ENCODE peak calls at places on chromosomes 6 and 20, in six cellular contexts. T, Q, B, R, W and V are unnamed samples.

GRCh38 chr6:131059486-131059885 is 3.6 kb downstream of the EPB41L2 start:
- DNase-seq in B (no peak), W (peak), Q (peak), R (no peak), T (no peak), V (no peak)

GRCh38 chr20:53316221-53316937 is 277.3 kb downstream of the ZNF217 start:
- DNase-seq in W (no peak), Q (no peak), B (no peak), T (no peak), R (no peak), V (no peak)

GRCh38 chr6:53879608-53880007 is 84.8 kb downstream of the LRRC1 start:
- DNase-seq in R (no peak), B (no peak), W (no peak), T (no peak), Q (peak), V (no peak)

GRCh38 chr6:10403385-10404106 is 11.3 kb downstream of the TFAP2A start:
- DNase-seq in T (no peak), B (no peak), Q (peak), W (peak), R (peak), V (no peak)

GRCh38 chr6:35267446-35267845 is 7.9 kb downstream of the ZNF76 start:
- DNase-seq in Q (no peak), B (no peak), W (no peak), R (no peak), T (no peak), V (no peak)

GRCh38 chr6:22149081-22149480 is 147.8 kb downstream of the PRL start:
- DNase-seq in W (no peak), T (no peak), R (no peak), B (no peak), Q (no peak), V (no peak)

GRCh38 chr6:98716341-98716740 is 118.0 kb upstream of the POU3F2 start:
- DNase-seq in B (peak), W (no peak), Q (no peak), T (no peak), R (no peak), V (peak)

GRCh38 chr6:68238097-68238597 is 396.9 kb upstream of the ADGRB3 start:
- DNase-seq in W (no peak), Q (no peak), R (no peak), B (no peak), T (no peak), V (no peak)

GRCh38 chr6:153588328-153588727 is 450.7 kb upstream of the OPRM1 start:
- DNase-seq in B (no peak), W (no peak), T (no peak), Q (no peak), R (no peak), V (no peak)

GRCh38 chr20:54525906-54526596 is 50.7 kb downstream of the DOK5 start:
- DNase-seq in Q (no peak), B (no peak), R (no peak), T (no peak), W (no peak), V (no peak)

GRCh38 chr20:19249515-19249914 is 37.1 kb downstream of the SLC24A3 start:
- DNase-seq in W (peak), R (no peak), Q (peak), B (no peak), T (no peak), V (no peak)

GRCh38 chr6:155100087-155100486 is 105.0 kb downstream of the TIAM2 start:
- DNase-seq in W (no peak), T (no peak), B (no peak), R (no peak), Q (peak), V (no peak)

GRCh38 chr6:156645106-156645505 is 132.1 kb upstream of the ARID1B start:
- DNase-seq in R (no peak), Q (peak), B (no peak), T (no peak), W (no peak), V (no peak)

GRCh38 chr6:130282234-130282995 is 59.7 kb upstream of the SAMD3 start:
- DNase-seq in B (peak), Q (peak), W (no peak), R (no peak), T (no peak), V (peak)

GRCh38 chr6:79946773-79947190 is 571 bp downstream of the ELOVL4 start:
- DNase-seq in T (no peak), B (no peak), R (no peak), Q (peak), W (peak), V (peak)

GRCh38 chr6:119312875-119313338 is 36.7 kb downstream of the MAN1A1 start:
- DNase-seq in B (peak), W (no peak), T (no peak), Q (no peak), R (peak), V (no peak)

GRCh38 chr6:119312441-119312840 is 37.1 kb downstream of the MAN1A1 start:
- DNase-seq in B (no peak), T (no peak), W (no peak), Q (no peak), R (peak), V (no peak)

GRCh38 chr6:119311514-119312142 is 37.9 kb downstream of the MAN1A1 start:
- DNase-seq in R (peak), T (no peak), Q (no peak), B (no peak), W (no peak), V (no peak)

GRCh38 chr6:119314894-119315272 is 34.7 kb downstream of the MAN1A1 start:
- DNase-seq in R (no peak), W (no peak), B (no peak), Q (no peak), T (no peak), V (no peak)

DNA sequence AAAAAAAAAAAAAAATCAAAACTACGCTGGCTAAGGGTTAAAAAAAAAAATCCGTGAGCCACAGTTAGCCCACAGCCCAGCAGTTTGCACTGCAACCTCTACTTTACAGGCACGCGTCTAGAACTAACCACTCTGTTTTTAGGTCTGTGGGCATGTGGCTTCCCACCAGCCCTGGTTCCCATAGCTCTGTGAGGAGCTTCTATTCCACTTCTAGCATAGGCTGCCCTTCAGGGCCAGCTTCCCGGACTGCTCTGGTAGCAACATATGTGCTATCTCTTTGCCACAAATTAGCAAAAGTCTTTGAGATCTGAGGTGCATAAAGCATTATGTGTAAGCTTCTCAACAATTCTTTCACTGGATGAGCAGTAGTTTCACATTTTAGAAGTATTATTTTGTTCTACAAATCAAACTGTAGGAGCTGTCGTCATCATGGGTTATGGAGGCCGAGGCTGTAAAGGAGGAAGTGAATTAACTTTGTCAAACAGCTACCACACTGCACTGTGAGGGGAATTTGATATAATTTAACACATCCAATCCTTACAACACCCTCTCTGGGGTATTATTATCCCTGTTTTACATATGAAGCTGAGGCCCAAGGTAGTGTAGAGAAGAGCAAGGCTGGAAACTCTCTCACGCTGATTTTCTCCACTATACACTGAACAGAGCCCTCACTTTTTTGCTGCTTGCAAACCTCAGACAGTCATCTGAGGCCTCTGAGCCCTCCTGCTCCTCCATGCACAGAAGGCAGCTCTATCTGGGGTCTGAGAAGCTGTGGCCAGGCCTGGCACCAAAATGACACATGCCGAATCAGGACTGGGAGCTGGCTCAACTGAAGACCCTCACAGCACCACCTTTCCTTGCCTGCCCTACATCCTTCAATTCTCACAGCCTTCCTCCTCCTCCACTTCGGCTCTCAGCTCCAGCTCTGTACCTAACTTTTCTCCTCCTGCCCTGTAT is 35.3 kb downstream of the MAN1A1 start:
- DNase-seq in R (no peak), W (no peak), B (no peak), T (peak), Q (no peak), V (no peak)
- TF ChIP-seq BHLHE40 in R (no peak), W (no peak), B (no peak), T (peak), Q (no peak), V (no peak)

GRCh38 chr6:44245912-44246662 is 814 bp upstream of the HSP90AB1 start:
- DNase-seq in Q (peak), B (peak), W (peak), T (no peak), R (peak), V (peak)
- TF ChIP-seq BHLHE40 in Q (peak), B (peak), W (no peak), T (no peak), R (peak), V (no peak)

DNA sequence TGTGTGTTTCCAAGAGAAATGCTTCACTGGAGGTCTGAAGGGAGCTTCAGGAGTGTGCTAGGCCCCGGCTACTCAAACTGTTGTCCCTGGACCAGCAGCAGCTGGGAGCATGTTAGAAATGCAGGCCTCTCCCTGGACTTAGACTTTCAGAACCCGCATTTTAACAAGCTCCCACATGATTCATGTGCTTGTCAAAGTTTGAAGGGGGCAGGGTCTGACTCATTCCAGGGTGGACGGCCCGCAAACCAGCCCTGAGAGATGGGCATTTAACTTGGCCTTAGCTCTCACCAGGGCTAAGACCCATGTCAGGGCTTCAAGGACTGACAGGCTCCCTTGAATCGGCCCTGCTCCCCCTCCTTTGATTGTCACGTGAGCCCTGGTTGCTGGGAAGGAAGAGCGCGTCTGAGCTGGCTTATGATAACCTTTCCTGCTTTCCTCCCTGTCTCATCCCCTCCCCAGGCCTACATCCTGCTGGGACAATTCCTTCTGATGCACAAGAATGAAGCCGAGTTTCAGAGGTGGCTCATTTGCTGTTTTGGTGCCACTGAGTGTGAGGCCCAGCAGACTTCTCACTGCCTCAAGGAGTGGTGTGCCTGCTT is 35.5 kb downstream of the BANF2 start:
- DNase-seq in Q (peak), T (no peak), W (no peak), R (no peak), B (no peak), V (no peak)
- TF ChIP-seq BHLHE40 in Q (no peak), T (no peak), W (no peak), R (no peak), B (no peak), V (no peak)

DNA sequence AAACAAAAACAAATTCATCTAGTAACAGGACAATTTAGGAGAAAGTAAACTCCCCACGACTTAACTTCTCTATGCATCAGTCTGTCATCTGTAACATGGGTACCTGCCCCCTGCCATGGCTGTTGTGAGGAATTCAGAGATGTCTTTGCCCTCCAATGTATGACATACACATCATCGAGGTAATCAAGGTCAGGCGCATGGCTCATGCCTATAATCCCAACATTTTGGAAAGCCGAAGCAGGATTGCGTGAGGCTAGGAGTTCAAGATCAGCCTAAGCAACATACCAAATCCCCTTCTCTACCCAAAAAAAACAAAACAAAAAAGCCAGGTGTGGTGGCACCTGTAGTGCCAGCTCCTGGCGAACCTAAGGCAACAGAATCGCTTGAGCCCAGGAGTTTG is 9.0 kb downstream of the EEF1A1 start:
- DNase-seq in B (no peak), Q (peak), T (no peak), R (no peak), W (no peak), V (no peak)
- TF ChIP-seq BHLHE40 in B (no peak), Q (no peak), T (no peak), R (no peak), W (no peak), V (no peak)

GRCh38 chr6:75530696-75531095 is 37.1 kb upstream of the FILIP1 start:
- DNase-seq in T (no peak), W (no peak), R (no peak), Q (peak), B (no peak), V (no peak)
- TF ChIP-seq BHLHE40 in T (no peak), W (no peak), R (no peak), Q (no peak), B (no peak), V (no peak)

GRCh38 chr6:143962644-143962929 is 45.5 kb downstream of the PLAGL1 start:
- DNase-seq in W (no peak), Q (peak), B (no peak), R (no peak), T (no peak), V (no peak)

GRCh38 chr6:143966291-143966690 is 41.8 kb downstream of the PLAGL1 start:
- DNase-seq in Q (no peak), R (no peak), T (no peak), B (no peak), W (no peak), V (no peak)

GRCh38 chr6:143965503-143966171 is 42.4 kb downstream of the PLAGL1 start:
- DNase-seq in B (no peak), R (no peak), W (no peak), T (no peak), Q (peak), V (no peak)

GRCh38 chr6:143963158-143963919 is 44.7 kb downstream of the PLAGL1 start:
- DNase-seq in B (no peak), T (no peak), R (no peak), Q (no peak), W (no peak), V (no peak)

GRCh38 chr6:143964667-143965066 is 43.4 kb downstream of the PLAGL1 start:
- DNase-seq in R (no peak), Q (peak), W (no peak), B (no peak), T (no peak), V (no peak)
- TF ChIP-seq BHLHE40 in R (no peak), Q (no peak), W (no peak), B (no peak), T (no peak), V (no peak)

GRCh38 chr20:47851774-47852173 is 66.5 kb upstream of the SULF2 start:
- DNase-seq in W (no peak), R (no peak), T (no peak), Q (no peak), B (no peak), V (no peak)

GRCh38 chr20:47857994-47858557 is 72.8 kb upstream of the SULF2 start:
- DNase-seq in B (no peak), W (no peak), Q (no peak), R (no peak), T (no peak), V (peak)

GRCh38 chr20:47855799-47856198 is 70.5 kb upstream of the SULF2 start:
- DNase-seq in W (no peak), R (no peak), B (no peak), T (no peak), Q (no peak), V (no peak)

GRCh38 chr20:47857142-47857993 is 72.1 kb upstream of the SULF2 start:
- DNase-seq in B (peak), R (no peak), W (no peak), T (no peak), Q (no peak), V (no peak)

DNA sequence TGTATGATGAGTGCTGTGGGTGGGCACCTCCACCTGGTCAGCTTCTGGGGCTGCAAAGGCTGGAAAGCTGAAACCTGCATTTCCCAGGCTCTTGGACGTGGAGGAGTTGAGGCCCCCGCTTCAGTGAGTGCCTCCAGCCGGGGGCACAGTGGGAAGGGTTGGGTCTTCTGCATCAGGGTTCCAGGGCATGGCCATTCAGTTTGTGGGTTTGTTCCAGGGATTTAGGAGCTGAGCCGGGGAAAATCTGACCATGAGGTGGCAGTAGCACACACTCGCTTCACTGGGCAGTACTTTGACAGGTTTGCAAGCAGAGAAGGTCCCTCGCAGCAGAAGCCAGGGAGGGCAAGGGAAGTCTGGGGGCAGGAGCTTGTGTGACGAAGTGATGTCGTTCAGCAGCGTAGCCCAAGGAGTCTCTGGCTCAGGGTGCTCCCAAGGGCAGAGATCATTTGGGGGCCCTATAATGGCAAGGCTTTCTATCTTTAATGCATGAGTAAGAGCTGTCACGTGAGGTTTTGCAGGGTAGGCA is 69.5 kb upstream of the SULF2 start:
- DNase-seq in B (peak), T (no peak), W (peak), Q (peak), R (no peak), V (peak)
- TF ChIP-seq BHLHE40 in B (peak), T (no peak), W (no peak), Q (no peak), R (no peak), V (no peak)

GRCh38 chr6:132214716-132215115 is 186.6 kb downstream of the MOXD1 start:
- DNase-seq in B (no peak), W (no peak), T (no peak), R (no peak), Q (no peak), V (no peak)
- TF ChIP-seq BHLHE40 in B (no peak), W (no peak), T (no peak), R (no peak), Q (no peak), V (no peak)